ENCODE peak calls at places on chromosomes 7 and 10, in six cellular contexts. A is SHP77; R is activated CD4-positive, alpha-beta T cell treated with anti-CD3 and anti-CD28 coated beads, Interleukin-2, amount 50 U/mL, for 4 hours; P is DMS53; L is NCI-H146; T is Right ventricle myocardium superior. G is an unnamed sample.

GRCh38 chr7:77811895-77812685 is 13.5 kb downstream of the PHTF2 start:
- DNase-seq in A (no peak), R (no peak), P (no peak), L (no peak), T (no peak), G (no peak)

GRCh38 chr10:4352566-4352961 is 473.4 kb upstream of the AKR1E2 start:
- DNase-seq in A (no peak), R (no peak), P (no peak), L (no peak), T (peak), G (no peak)

GRCh38 chr10:6580279-6581029 is 378 bp upstream of the PRKCQ start:
- DNase-seq in A (peak), R (peak), P (peak), L (peak), T (peak), G (no peak)

GRCh38 chr10:126252884-126253612 is 135.2 kb downstream of the ADAM12 start:
- DNase-seq in A (peak), R (no peak), P (no peak), L (no peak), T (no peak), G (no peak)

GRCh38 chr10:74544106-74544505 is 282.3 kb upstream of the KAT6B start:
- DNase-seq in A (no peak), R (no peak), P (no peak), L (no peak), T (no peak), G (no peak)

GRCh38 chr7:43328785-43329380 is 216.4 kb downstream of the HECW1 start:
- DNase-seq in A (no peak), R (no peak), P (no peak), L (no peak), T (no peak), G (no peak)

GRCh38 chr7:121178869-121179497 is 149.8 kb upstream of the WNT16 start:
- DNase-seq in A (no peak), R (no peak), P (no peak), L (no peak), T (no peak), G (no peak)

GRCh38 chr10:58267713-58268453 is at the start of gene IPMK:
- DNase-seq in A (peak), R (peak), P (peak), L (peak), T (peak), G (peak)

GRCh38 chr10:5748394-5748803 is 63.8 kb downstream of the TASOR2 start:
- DNase-seq in A (no peak), R (no peak), P (no peak), L (peak), T (no peak), G (no peak)

GRCh38 chr10:132945125-132945893 is 2.9 kb upstream of the CFAP46 start:
- DNase-seq in A (no peak), R (no peak), P (no peak), L (no peak), T (no peak), G (no peak)

GRCh38 chr10:89414879-89415821 is 782 bp downstream of the IFIT5 start:
- DNase-seq in A (no peak), R (peak), P (peak), L (peak), T (peak), G (no peak)

GRCh38 chr7:128362670-128363069 is 1.2 kb upstream of the PRRT4 start:
- DNase-seq in A (no peak), R (no peak), P (no peak), L (no peak), T (no peak), G (no peak)

GRCh38 chr10:42999385-43000020 is 77.4 kb upstream of the RET start:
- DNase-seq in A (no peak), R (no peak), P (no peak), L (no peak), T (no peak), G (no peak)

GRCh38 chr7:68783671-68784070 is 814.6 kb upstream of the AUTS2 start:
- DNase-seq in A (no peak), R (no peak), P (no peak), L (no peak), T (no peak), G (no peak)